ENCODE peak calls at places on chromosome 6, in six cellular contexts. One of them, this sample, is unnamed.
A peak's percentile ranks its signal among the peaks of the same experiment; 100 is the strongest.

GRCh38 chr6:158011478-158011920 is 29.8 kb downstream of the SYNJ2 start:
- DNase-seq in NCI-H345: no peak
- DNase-seq in stimulated activated CD4-positive, alpha-beta T cell treated with anti-CD3 and anti-CD28 coated beads, Interleukin-2, amount 100 ng/mL, for 24 hours: no peak
- DNase-seq in ELF-1: no peak
- DNase-seq in choroid plexus epithelial cell: peak; percentile 26
- DNase-seq in Right ventricle myocardium superior: no peak
- DNase-seq in this sample: no peak

GRCh38 chr6:18155864-18156396 is 708 bp downstream of the KDM1B start:
- DNase-seq in ELF-1: peak; percentile 70
- DNase-seq in stimulated activated CD4-positive, alpha-beta T cell treated with anti-CD3 and anti-CD28 coated beads, Interleukin-2, amount 100 ng/mL, for 24 hours: peak; percentile 51
- DNase-seq in choroid plexus epithelial cell: peak; percentile 52
- DNase-seq in Right ventricle myocardium superior: peak; percentile 68
- DNase-seq in NCI-H345: peak; percentile 85
- DNase-seq in this sample: peak; percentile 40

GRCh38 chr6:124069230-124069815 is 265.7 kb downstream of the NKAIN2 start:
- DNase-seq in choroid plexus epithelial cell: no peak
- DNase-seq in stimulated activated CD4-positive, alpha-beta T cell treated with anti-CD3 and anti-CD28 coated beads, Interleukin-2, amount 100 ng/mL, for 24 hours: no peak
- DNase-seq in NCI-H345: no peak
- DNase-seq in ELF-1: no peak
- DNase-seq in Right ventricle myocardium superior: no peak
- DNase-seq in this sample: no peak

GRCh38 chr6:7878401-7878964 is 32.1 kb downstream of the TXNDC5 start:
- DNase-seq in ELF-1: no peak
- DNase-seq in choroid plexus epithelial cell: no peak
- DNase-seq in stimulated activated CD4-positive, alpha-beta T cell treated with anti-CD3 and anti-CD28 coated beads, Interleukin-2, amount 100 ng/mL, for 24 hours: no peak
- DNase-seq in NCI-H345: no peak
- DNase-seq in Right ventricle myocardium superior: no peak
- DNase-seq in this sample: no peak

GRCh38 chr6:100614386-100614785 is 149.7 kb upstream of the SIM1 start:
- DNase-seq in NCI-H345: no peak
- DNase-seq in choroid plexus epithelial cell: no peak
- DNase-seq in stimulated activated CD4-positive, alpha-beta T cell treated with anti-CD3 and anti-CD28 coated beads, Interleukin-2, amount 100 ng/mL, for 24 hours: no peak
- DNase-seq in Right ventricle myocardium superior: no peak
- DNase-seq in ELF-1: no peak
- DNase-seq in this sample: no peak

GRCh38 chr6:47420394-47421371 is 56.9 kb upstream of the CD2AP start:
- DNase-seq in NCI-H345: no peak
- DNase-seq in ELF-1: no peak
- DNase-seq in stimulated activated CD4-positive, alpha-beta T cell treated with anti-CD3 and anti-CD28 coated beads, Interleukin-2, amount 100 ng/mL, for 24 hours: no peak
- DNase-seq in Right ventricle myocardium superior: no peak
- DNase-seq in choroid plexus epithelial cell: peak; percentile 49
- DNase-seq in this sample: no peak

GRCh38 chr6:90294989-90295853 is 1.4 kb downstream of the BACH2 start:
- DNase-seq in stimulated activated CD4-positive, alpha-beta T cell treated with anti-CD3 and anti-CD28 coated beads, Interleukin-2, amount 100 ng/mL, for 24 hours: peak; percentile 83
- DNase-seq in Right ventricle myocardium superior: peak; percentile 62
- DNase-seq in NCI-H345: peak; percentile 34
- DNase-seq in choroid plexus epithelial cell: peak; percentile 42
- DNase-seq in ELF-1: peak; percentile 55
- DNase-seq in this sample: peak; percentile 41

GRCh38 chr6:53238311-53238710 is 89.7 kb upstream of the GCM1 start:
- DNase-seq in Right ventricle myocardium superior: no peak
- DNase-seq in ELF-1: no peak
- DNase-seq in choroid plexus epithelial cell: no peak
- DNase-seq in stimulated activated CD4-positive, alpha-beta T cell treated with anti-CD3 and anti-CD28 coated beads, Interleukin-2, amount 100 ng/mL, for 24 hours: no peak
- DNase-seq in NCI-H345: no peak
- DNase-seq in this sample: no peak

GRCh38 chr6:36230376-36230775 is 33.8 kb downstream of the BRPF3 start:
- DNase-seq in ELF-1: no peak
- DNase-seq in stimulated activated CD4-positive, alpha-beta T cell treated with anti-CD3 and anti-CD28 coated beads, Interleukin-2, amount 100 ng/mL, for 24 hours: no peak
- DNase-seq in choroid plexus epithelial cell: no peak
- DNase-seq in NCI-H345: no peak
- DNase-seq in Right ventricle myocardium superior: no peak
- DNase-seq in this sample: no peak

GRCh38 chr6:46376562-46376969 is 114.7 kb downstream of the RCAN2 start:
- DNase-seq in stimulated activated CD4-positive, alpha-beta T cell treated with anti-CD3 and anti-CD28 coated beads, Interleukin-2, amount 100 ng/mL, for 24 hours: no peak
- DNase-seq in NCI-H345: no peak
- DNase-seq in ELF-1: no peak
- DNase-seq in choroid plexus epithelial cell: no peak
- DNase-seq in Right ventricle myocardium superior: no peak
- DNase-seq in this sample: peak; percentile 15

GRCh38 chr6:169397684-169398083 is 144.0 kb upstream of the THBS2 start:
- DNase-seq in stimulated activated CD4-positive, alpha-beta T cell treated with anti-CD3 and anti-CD28 coated beads, Interleukin-2, amount 100 ng/mL, for 24 hours: no peak
- DNase-seq in ELF-1: no peak
- DNase-seq in NCI-H345: no peak
- DNase-seq in choroid plexus epithelial cell: no peak
- DNase-seq in Right ventricle myocardium superior: no peak
- DNase-seq in this sample: no peak

GRCh38 chr6:95596021-95596420 is 18.7 kb downstream of the MANEA start:
- DNase-seq in NCI-H345: no peak
- DNase-seq in stimulated activated CD4-positive, alpha-beta T cell treated with anti-CD3 and anti-CD28 coated beads, Interleukin-2, amount 100 ng/mL, for 24 hours: no peak
- DNase-seq in choroid plexus epithelial cell: no peak
- DNase-seq in Right ventricle myocardium superior: no peak
- DNase-seq in ELF-1: no peak
- DNase-seq in this sample: no peak

GRCh38 chr6:4853782-4854511 is 77.7 kb downstream of the CDYL start:
- DNase-seq in Right ventricle myocardium superior: no peak
- DNase-seq in stimulated activated CD4-positive, alpha-beta T cell treated with anti-CD3 and anti-CD28 coated beads, Interleukin-2, amount 100 ng/mL, for 24 hours: no peak
- DNase-seq in ELF-1: peak; percentile 33
- DNase-seq in choroid plexus epithelial cell: no peak
- DNase-seq in NCI-H345: no peak
- DNase-seq in this sample: no peak

GRCh38 chr6:17484201-17484606 is 90.8 kb downstream of the CAP2 start:
- DNase-seq in ELF-1: no peak
- DNase-seq in stimulated activated CD4-positive, alpha-beta T cell treated with anti-CD3 and anti-CD28 coated beads, Interleukin-2, amount 100 ng/mL, for 24 hours: no peak
- DNase-seq in Right ventricle myocardium superior: no peak
- DNase-seq in NCI-H345: peak; percentile 88
- DNase-seq in choroid plexus epithelial cell: no peak
- DNase-seq in this sample: no peak

GRCh38 chr6:142721213-142721920 is 223.6 kb downstream of the HIVEP2 start:
- DNase-seq in Right ventricle myocardium superior: no peak
- DNase-seq in ELF-1: no peak
- DNase-seq in stimulated activated CD4-positive, alpha-beta T cell treated with anti-CD3 and anti-CD28 coated beads, Interleukin-2, amount 100 ng/mL, for 24 hours: no peak
- DNase-seq in choroid plexus epithelial cell: no peak
- DNase-seq in NCI-H345: no peak
- DNase-seq in this sample: no peak

GRCh38 chr6:111573118-111573883 is 32.4 kb downstream of the TRAF3IP2 start:
- DNase-seq in NCI-H345: no peak
- DNase-seq in ELF-1: no peak
- DNase-seq in stimulated activated CD4-positive, alpha-beta T cell treated with anti-CD3 and anti-CD28 coated beads, Interleukin-2, amount 100 ng/mL, for 24 hours: no peak
- DNase-seq in choroid plexus epithelial cell: peak; percentile 83
- DNase-seq in Right ventricle myocardium superior: no peak
- DNase-seq in this sample: no peak

GRCh38 chr6:163021054-163021453 is 293.3 kb downstream of the PACRG start:
- DNase-seq in stimulated activated CD4-positive, alpha-beta T cell treated with anti-CD3 and anti-CD28 coated beads, Interleukin-2, amount 100 ng/mL, for 24 hours: no peak
- DNase-seq in NCI-H345: no peak
- DNase-seq in ELF-1: no peak
- DNase-seq in choroid plexus epithelial cell: no peak
- DNase-seq in Right ventricle myocardium superior: no peak
- DNase-seq in this sample: no peak

GRCh38 chr6:99425647-99426453 is 742 bp upstream of the PNISR start:
- DNase-seq in ELF-1: peak; percentile 97
- DNase-seq in stimulated activated CD4-positive, alpha-beta T cell treated with anti-CD3 and anti-CD28 coated beads, Interleukin-2, amount 100 ng/mL, for 24 hours: peak; percentile 74
- DNase-seq in choroid plexus epithelial cell: peak; percentile 87
- DNase-seq in NCI-H345: peak; percentile 67
- DNase-seq in Right ventricle myocardium superior: peak; percentile 93
- DNase-seq in this sample: peak; percentile 94

GRCh38 chr6:147586044-147586443 is 77.6 kb downstream of the SAMD5 start:
- DNase-seq in stimulated activated CD4-positive, alpha-beta T cell treated with anti-CD3 and anti-CD28 coated beads, Interleukin-2, amount 100 ng/mL, for 24 hours: no peak
- DNase-seq in choroid plexus epithelial cell: peak; percentile 6
- DNase-seq in Right ventricle myocardium superior: no peak
- DNase-seq in ELF-1: no peak
- DNase-seq in NCI-H345: no peak
- DNase-seq in this sample: no peak

GRCh38 chr6:39887692-39888450 is 46.4 kb downstream of the MOCS1 start:
- DNase-seq in Right ventricle myocardium superior: peak; percentile 87
- DNase-seq in NCI-H345: no peak
- DNase-seq in choroid plexus epithelial cell: peak; percentile 96
- DNase-seq in ELF-1: peak; percentile 84
- DNase-seq in stimulated activated CD4-positive, alpha-beta T cell treated with anti-CD3 and anti-CD28 coated beads, Interleukin-2, amount 100 ng/mL, for 24 hours: no peak
- DNase-seq in this sample: peak; percentile 48

GRCh38 chr6:85744571-85744970 is 101.9 kb upstream of the SYNCRIP start:
- DNase-seq in NCI-H345: no peak
- DNase-seq in ELF-1: no peak
- DNase-seq in choroid plexus epithelial cell: no peak
- DNase-seq in stimulated activated CD4-positive, alpha-beta T cell treated with anti-CD3 and anti-CD28 coated beads, Interleukin-2, amount 100 ng/mL, for 24 hours: no peak
- DNase-seq in Right ventricle myocardium superior: no peak
- DNase-seq in this sample: no peak

This sample was measured in C1 segment of cervical spinal cord.